ENCODE peak calls at places on chromosomes 5 and 9, in five cellular contexts. One of them, this sample, is unnamed.

GRCh38 chr5:174945853-174946252 is 221.5 kb downstream of the MSX2 start:
- DNase-seq in psoas muscle: no peak
- DNase-seq in heart left ventricle: no peak
- DNase-seq in A549: no peak
- DNase-seq in fibroblast of lung: no peak
- DNase-seq in this sample: no peak

GRCh38 chr9:28166179-28166578 is 592.9 kb upstream of the C9orf72 start:
- DNase-seq in psoas muscle: no peak
- DNase-seq in heart left ventricle: no peak
- DNase-seq in A549: no peak
- DNase-seq in fibroblast of lung: no peak
- DNase-seq in this sample: no peak

GRCh38 chr5:37133939-37134338 is 115.2 kb downstream of the CPLANE1 start:
- DNase-seq in psoas muscle: no peak
- DNase-seq in heart left ventricle: no peak
- DNase-seq in A549: no peak
- DNase-seq in fibroblast of lung: peak; percentile 24
- DNase-seq in this sample: no peak

GRCh38 chr5:133225671-133226152 is 173.9 kb downstream of the HSPA4 start:
- DNase-seq in psoas muscle: peak; percentile 77
- DNase-seq in heart left ventricle: no peak
- DNase-seq in A549: no peak
- DNase-seq in fibroblast of lung: peak; percentile 85
- DNase-seq in this sample: no peak

GRCh38 chr5:160656961-160657570 is 194.9 kb downstream of the ATP10B start:
- DNase-seq in psoas muscle: no peak
- DNase-seq in heart left ventricle: no peak
- DNase-seq in A549: no peak
- DNase-seq in fibroblast of lung: no peak
- DNase-seq in this sample: no peak

GRCh38 chr5:98518754-98519153 is 254.7 kb upstream of the RGMB start:
- DNase-seq in psoas muscle: no peak
- DNase-seq in heart left ventricle: no peak
- DNase-seq in A549: no peak
- DNase-seq in fibroblast of lung: no peak
- DNase-seq in this sample: no peak

GRCh38 chr5:84382363-84383295 is 2.1 kb downstream of the EDIL3 start:
- DNase-seq in psoas muscle: peak; percentile 39
- DNase-seq in heart left ventricle: peak; percentile 70
- DNase-seq in A549: peak; percentile 9
- DNase-seq in fibroblast of lung: peak; percentile 51
- DNase-seq in this sample: peak; percentile 51

GRCh38 chr9:102769307-102769706 is 225.8 kb upstream of the CYLC2 start:
- DNase-seq in psoas muscle: no peak
- DNase-seq in heart left ventricle: no peak
- DNase-seq in A549: no peak
- DNase-seq in fibroblast of lung: no peak
- DNase-seq in this sample: no peak

GRCh38 chr9:1871486-1872181 is 143.5 kb upstream of the SMARCA2 start:
- DNase-seq in psoas muscle: no peak
- DNase-seq in heart left ventricle: no peak
- DNase-seq in A549: no peak
- DNase-seq in fibroblast of lung: no peak
- DNase-seq in this sample: no peak

GRCh38 chr9:129110740-129111142 is at the start of gene CRAT:
- DNase-seq in psoas muscle: peak; percentile 99
- DNase-seq in heart left ventricle: peak; percentile 99
- DNase-seq in A549: peak; percentile 96
- DNase-seq in fibroblast of lung: peak; percentile 94
- DNase-seq in this sample: peak; percentile 98

GRCh38 chr5:74251106-74252032 is 389.2 kb downstream of the ENC1 start:
- DNase-seq in psoas muscle: no peak
- DNase-seq in heart left ventricle: no peak
- DNase-seq in A549: peak; percentile 57
- DNase-seq in fibroblast of lung: peak; percentile 86
- DNase-seq in this sample: no peak

GRCh38 chr5:153542536-153542935 is 52.1 kb downstream of the GRIA1 start:
- DNase-seq in psoas muscle: no peak
- DNase-seq in heart left ventricle: no peak
- DNase-seq in A549: no peak
- DNase-seq in fibroblast of lung: no peak
- DNase-seq in this sample: no peak

GRCh38 chr9:121350993-121351561 is 19.0 kb downstream of the STOM start:
- DNase-seq in psoas muscle: peak; percentile 68
- DNase-seq in heart left ventricle: no peak
- DNase-seq in A549: peak; percentile 60
- DNase-seq in fibroblast of lung: peak; percentile 95
- DNase-seq in this sample: peak; percentile 59

GRCh38 chr5:165996484-165996883 is 2295.0 kb upstream of the WWC1 start:
- DNase-seq in psoas muscle: no peak
- DNase-seq in heart left ventricle: no peak
- DNase-seq in A549: no peak
- DNase-seq in fibroblast of lung: no peak
- DNase-seq in this sample: no peak

GRCh38 chr9:27861887-27862286 is 288.6 kb upstream of the C9orf72 start:
- DNase-seq in psoas muscle: no peak
- DNase-seq in heart left ventricle: no peak
- DNase-seq in A549: no peak
- DNase-seq in fibroblast of lung: no peak
- DNase-seq in this sample: no peak

GRCh38 chr5:125700380-125700856 is 722.8 kb upstream of the GRAMD2B start:
- DNase-seq in psoas muscle: no peak
- DNase-seq in heart left ventricle: no peak
- DNase-seq in A549: peak; percentile 38
- DNase-seq in fibroblast of lung: peak; percentile 37
- DNase-seq in this sample: no peak

GRCh38 chr5:59728356-59728755 is 165.2 kb downstream of the PDE4D start:
- DNase-seq in psoas muscle: no peak
- DNase-seq in heart left ventricle: no peak
- DNase-seq in A549: no peak
- DNase-seq in fibroblast of lung: peak; percentile 62
- DNase-seq in this sample: no peak

GRCh38 chr5:64594601-64595518 is 89.0 kb downstream of the RGS7BP start:
- DNase-seq in psoas muscle: no peak
- DNase-seq in heart left ventricle: no peak
- DNase-seq in A549: peak; percentile 25
- DNase-seq in fibroblast of lung: peak; percentile 0
- DNase-seq in this sample: no peak

GRCh38 chr5:132421442-132421841 is 51.9 kb downstream of the SLC22A5 start:
- DNase-seq in psoas muscle: no peak
- DNase-seq in heart left ventricle: no peak
- DNase-seq in A549: no peak
- DNase-seq in fibroblast of lung: no peak
- DNase-seq in this sample: no peak

GRCh38 chr5:2196416-2196815 is 313.7 kb upstream of the IRX4 start:
- DNase-seq in psoas muscle: no peak
- DNase-seq in heart left ventricle: no peak
- DNase-seq in A549: no peak
- DNase-seq in fibroblast of lung: no peak
- DNase-seq in this sample: no peak

GRCh38 chr5:175516933-175517823 is 38.8 kb downstream of the SFXN1 start:
- DNase-seq in psoas muscle: no peak
- DNase-seq in heart left ventricle: no peak
- DNase-seq in A549: no peak
- DNase-seq in fibroblast of lung: no peak
- DNase-seq in this sample: no peak

GRCh38 chr5:75522025-75522424 is 10.3 kb downstream of the POLK start:
- DNase-seq in psoas muscle: no peak
- DNase-seq in heart left ventricle: no peak
- DNase-seq in A549: no peak
- DNase-seq in fibroblast of lung: no peak
- DNase-seq in this sample: no peak

GRCh38 chr9:90331826-90332575 is 310.6 kb downstream of the DIRAS2 start:
- DNase-seq in psoas muscle: no peak
- DNase-seq in heart left ventricle: no peak
- DNase-seq in A549: peak; percentile 64
- DNase-seq in fibroblast of lung: peak; percentile 83
- DNase-seq in this sample: no peak

GRCh38 chr5:112304743-112305142 is 114.3 kb downstream of the EPB41L4A start:
- DNase-seq in psoas muscle: no peak
- DNase-seq in heart left ventricle: no peak
- DNase-seq in A549: no peak
- DNase-seq in fibroblast of lung: no peak
- DNase-seq in this sample: no peak

GRCh38 chr5:112136773-112137172 is 282.3 kb downstream of the EPB41L4A start:
- DNase-seq in psoas muscle: no peak
- DNase-seq in heart left ventricle: no peak
- DNase-seq in A549: no peak
- DNase-seq in fibroblast of lung: no peak
- DNase-seq in this sample: no peak

GRCh38 chr9:133161542-133161950 is 2.2 kb downstream of the GBGT1 start:
- DNase-seq in psoas muscle: no peak
- DNase-seq in heart left ventricle: no peak
- DNase-seq in A549: no peak
- DNase-seq in fibroblast of lung: no peak
- DNase-seq in this sample: peak; percentile 24

GRCh38 chr9:18393340-18394130 is 80.4 kb upstream of the ADAMTSL1 start:
- DNase-seq in psoas muscle: no peak
- DNase-seq in heart left ventricle: no peak
- DNase-seq in A549: peak; percentile 88
- DNase-seq in fibroblast of lung: peak; percentile 92
- DNase-seq in this sample: no peak

GRCh38 chr5:72848474-72849428 is 32.3 kb downstream of the TNPO1 start:
- DNase-seq in psoas muscle: peak; percentile 82
- DNase-seq in heart left ventricle: peak; percentile 82
- DNase-seq in A549: peak; percentile 40
- DNase-seq in fibroblast of lung: no peak
- DNase-seq in this sample: peak; percentile 73

GRCh38 chr9:91914404-91914803 is 35.6 kb downstream of the ROR2 start:
- DNase-seq in psoas muscle: no peak
- DNase-seq in heart left ventricle: no peak
- DNase-seq in A549: no peak
- DNase-seq in fibroblast of lung: no peak
- DNase-seq in this sample: no peak

GRCh38 chr5:154376481-154376880 is 69.3 kb upstream of the SAP30L start:
- DNase-seq in psoas muscle: no peak
- DNase-seq in heart left ventricle: no peak
- DNase-seq in A549: no peak
- DNase-seq in fibroblast of lung: no peak
- DNase-seq in this sample: no peak

GRCh38 chr9:30197954-30198353 is 2186.5 kb upstream of the ACO1 start:
- DNase-seq in psoas muscle: no peak
- DNase-seq in heart left ventricle: no peak
- DNase-seq in A549: peak; percentile 52
- DNase-seq in fibroblast of lung: no peak
- DNase-seq in this sample: no peak

GRCh38 chr5:122297587-122298298 is 14.3 kb upstream of the SNCAIP start:
- DNase-seq in psoas muscle: no peak
- DNase-seq in heart left ventricle: no peak
- DNase-seq in A549: no peak
- DNase-seq in fibroblast of lung: no peak
- DNase-seq in this sample: no peak

GRCh38 chr9:19533373-19533772 is 124.6 kb downstream of the ACER2 start:
- DNase-seq in psoas muscle: no peak
- DNase-seq in heart left ventricle: no peak
- DNase-seq in A549: no peak
- DNase-seq in fibroblast of lung: peak; percentile 3
- DNase-seq in this sample: no peak

GRCh38 chr9:4110562-4110961 is 189.3 kb downstream of the GLIS3 start:
- DNase-seq in psoas muscle: no peak
- DNase-seq in heart left ventricle: no peak
- DNase-seq in A549: no peak
- DNase-seq in fibroblast of lung: no peak
- DNase-seq in this sample: no peak
- H3K4me1 ChIP-seq in psoas muscle: no peaks in the 10 kb centered on the region
- H3K4me1 ChIP-seq in heart left ventricle: no peaks in the 10 kb centered on the region
- H3K4me1 ChIP-seq in A549: peaks cover 42% of the 10 kb centered on the region
- H3K4me1 ChIP-seq in fibroblast of lung: peaks cover 17% of the 10 kb centered on the region
- H3K4me1 ChIP-seq in this sample: peaks cover 21% of the 10 kb centered on the region

GRCh38 chr9:110746211-110746930 is 77.8 kb downstream of the MUSK start:
- DNase-seq in psoas muscle: no peak
- DNase-seq in heart left ventricle: no peak
- DNase-seq in A549: no peak
- DNase-seq in fibroblast of lung: peak; percentile 38
- DNase-seq in this sample: no peak
- H3K27ac ChIP-seq in psoas muscle: peak overlapping the region; percentile 58
- H3K27ac ChIP-seq in heart left ventricle: no peak overlapping the region
- H3K27ac ChIP-seq in A549: peak overlapping the region; percentile 85
- H3K27ac ChIP-seq in fibroblast of lung: peak overlapping the region; percentile 93
- H3K27ac ChIP-seq in this sample: no peak overlapping the region

DNA sequence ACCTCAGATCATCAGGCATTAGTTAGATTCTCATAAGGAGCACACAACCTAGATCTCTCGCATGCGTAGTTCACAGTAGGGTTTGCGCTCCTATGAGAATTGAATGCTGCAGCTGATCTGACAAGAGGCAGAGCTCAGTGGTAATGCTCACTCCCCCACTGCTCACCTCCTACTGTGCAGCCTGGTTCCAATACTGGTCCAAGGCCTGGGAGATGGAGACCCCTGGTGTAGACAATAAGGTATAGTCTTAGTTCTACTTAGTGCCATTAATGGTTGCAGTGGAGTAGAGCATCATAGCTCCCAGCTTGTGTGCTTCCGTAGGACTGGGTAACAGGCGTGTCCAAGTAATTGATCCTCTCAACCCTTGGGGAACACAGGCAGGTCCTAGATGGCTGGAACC is 70.4 kb upstream of the ANKRD55 start:
- DNase-seq in psoas muscle: no peak
- DNase-seq in heart left ventricle: no peak
- DNase-seq in A549: no peak
- DNase-seq in fibroblast of lung: no peak
- DNase-seq in this sample: no peak
- TF ChIP-seq CTCF in psoas muscle: no peak
- TF ChIP-seq CTCF in heart left ventricle: no peak
- TF ChIP-seq CTCF in A549: no peak
- TF ChIP-seq CTCF in fibroblast of lung: no peak
- TF ChIP-seq CTCF in this sample: no peak

DNA sequence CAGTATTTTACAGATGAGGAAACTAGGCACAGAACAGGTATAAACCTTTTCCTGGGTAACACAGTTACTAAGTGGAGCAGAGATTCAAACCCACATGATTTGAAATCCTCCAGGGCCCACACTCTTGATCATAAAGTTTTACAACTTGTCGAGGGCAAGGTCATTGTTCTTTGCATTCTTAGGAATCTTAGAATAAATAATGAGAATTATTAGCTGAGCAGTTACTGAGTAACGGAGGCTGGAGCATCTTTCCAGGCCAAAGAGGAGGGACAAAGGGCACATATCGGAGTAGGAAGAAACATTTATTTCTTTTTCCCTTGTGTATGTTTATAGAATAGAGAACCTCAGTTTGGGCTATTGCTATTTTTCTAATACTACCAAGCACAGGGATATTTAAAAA is 27.1 kb upstream of the F2R start:
- DNase-seq in psoas muscle: no peak
- DNase-seq in heart left ventricle: no peak
- DNase-seq in A549: no peak
- DNase-seq in fibroblast of lung: peak; percentile 71
- DNase-seq in this sample: no peak
- H3K4me1 ChIP-seq in psoas muscle: no peaks in the 10 kb centered on the region
- H3K4me1 ChIP-seq in heart left ventricle: no peaks in the 10 kb centered on the region
- H3K4me1 ChIP-seq in A549: peaks cover 31% of the 10 kb centered on the region
- H3K4me1 ChIP-seq in fibroblast of lung: peaks cover 16% of the 10 kb centered on the region
- H3K4me1 ChIP-seq in this sample: no peaks in the 10 kb centered on the region

DNA sequence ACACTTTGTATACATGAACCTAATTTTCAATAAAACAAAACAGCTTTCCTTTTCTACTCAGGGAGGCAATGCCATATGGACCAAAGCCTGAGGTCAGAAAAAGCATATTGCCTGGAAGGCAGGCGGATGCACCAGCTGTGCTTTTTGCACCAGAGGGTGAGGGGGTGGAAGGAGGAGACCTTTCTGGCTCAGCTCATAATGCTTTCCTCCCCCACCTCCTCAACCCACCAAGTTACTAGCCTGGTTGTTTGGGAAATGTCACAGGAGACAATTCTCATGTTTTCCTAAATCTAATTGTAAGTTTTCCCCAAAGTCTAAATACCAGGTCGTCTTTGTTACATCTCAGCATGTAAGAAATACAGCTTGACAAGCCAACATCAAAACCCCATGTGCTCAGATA is 72.6 kb upstream of the DMRTA1 start:
- DNase-seq in psoas muscle: no peak
- DNase-seq in heart left ventricle: no peak
- DNase-seq in A549: no peak
- DNase-seq in fibroblast of lung: no peak
- DNase-seq in this sample: no peak
- H3K27ac ChIP-seq in psoas muscle: no peak overlapping the region
- H3K27ac ChIP-seq in heart left ventricle: no peak overlapping the region
- H3K27ac ChIP-seq in A549: no peak overlapping the region
- H3K27ac ChIP-seq in fibroblast of lung: no peak overlapping the region
- H3K27ac ChIP-seq in this sample: no peak overlapping the region

This sample was measured in lower lobe of right lung.